ENCODE peak calls at places on chromosomes 6 and 20, in five cellular contexts. W, Z, T, G and R are unnamed samples.

GRCh38 chr20:4406627-4407026 is 315.1 kb upstream of the PRND start:
- DNase-seq in W (peak; percentile 42), T (peak; percentile 44), Z (no peak), G (no peak), R (no peak)

GRCh38 chr6:33080127-33081089 is 4.6 kb downstream of the HLA-DPB1 start:
- DNase-seq in W (no peak), G (peak; percentile 52), Z (no peak), T (peak; percentile 36), R (no peak)

GRCh38 chr6:12269100-12269499 is 21.1 kb upstream of the EDN1 start:
- DNase-seq in W (no peak), T (no peak), G (no peak), Z (no peak), R (no peak)

GRCh38 chr6:21905531-21905930 is 312.0 kb downstream of the SOX4 start:
- DNase-seq in T (no peak), W (no peak), G (no peak), Z (no peak), R (no peak)

GRCh38 chr6:125957845-125958244 is 1.3 kb downstream of the HINT3 start:
- DNase-seq in T (peak; percentile 68), G (no peak), W (no peak), Z (no peak), R (peak; percentile 64)

GRCh38 chr20:47847882-47848485 is 62.7 kb upstream of the SULF2 start:
- DNase-seq in G (no peak), W (no peak), Z (no peak), T (no peak), R (no peak)

GRCh38 chr6:34813028-34813742 is 21.3 kb downstream of the BLTP3A start:
- DNase-seq in Z (no peak), G (peak; percentile 44), T (no peak), W (no peak), R (no peak)

GRCh38 chr20:50374541-50375078 is 135.6 kb upstream of the PTPN1 start:
- DNase-seq in Z (no peak), G (no peak), W (no peak), T (no peak), R (no peak)

GRCh38 chr20:50868509-50869495 is 62.4 kb downstream of the ADNP start:
- DNase-seq in G (no peak), Z (no peak), T (no peak), W (no peak), R (peak; percentile 82)

GRCh38 chr6:82248233-82248735 is 740 bp upstream of the IBTK start:
- DNase-seq in W (peak; percentile 49), Z (no peak), T (peak; percentile 73), G (no peak), R (peak; percentile 90)

GRCh38 chr6:37347177-37348145 is 6.3 kb upstream of the RNF8 start:
- DNase-seq in G (no peak), T (no peak), W (no peak), Z (no peak), R (no peak)

DNA sequence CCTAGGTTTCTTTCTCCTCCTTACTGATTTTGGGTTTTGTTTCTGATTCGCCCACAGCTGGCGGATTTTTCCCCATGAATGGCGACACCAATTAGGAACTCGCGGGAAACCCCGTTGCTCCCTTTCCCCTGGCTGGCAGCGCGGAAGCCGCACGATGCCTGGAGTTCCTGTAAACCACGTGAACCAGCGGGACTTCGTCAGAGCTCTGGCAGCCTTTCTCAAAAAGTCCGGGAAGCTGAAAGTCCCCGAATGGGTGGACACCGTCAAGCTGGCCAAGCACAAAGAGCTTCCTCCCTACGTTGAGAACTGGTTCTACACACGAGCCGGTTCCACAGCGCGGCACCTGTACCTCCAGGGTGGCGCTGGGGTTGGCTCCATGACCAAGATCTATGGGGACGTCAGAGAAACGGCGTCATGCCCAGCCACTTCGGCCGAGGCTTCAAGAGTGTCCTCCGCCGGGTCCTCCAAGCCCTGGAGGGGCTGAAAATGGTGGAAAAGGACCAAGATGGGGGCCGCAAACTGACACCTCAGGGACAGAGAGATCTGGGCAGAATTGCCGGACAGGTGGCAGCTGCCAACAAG is 3.2 kb upstream of the SEC23B start:
- DNase-seq in W (no peak), G (no peak), Z (no peak), T (no peak), R (no peak)
- TF ChIP-seq ZBTB33 in W (no peak), G (no peak), Z (no peak), T (no peak), R (no peak)

GRCh38 chr6:15340775-15341174 is 94.9 kb downstream of the JARID2 start:
- DNase-seq in Z (no peak), G (no peak), W (no peak), T (no peak), R (no peak)

GRCh38 chr6:15343490-15344185 is 97.8 kb downstream of the JARID2 start:
- DNase-seq in G (peak; percentile 51), Z (no peak), T (peak; percentile 57), W (no peak), R (no peak)

GRCh38 chr6:15340105-15340601 is 94.3 kb downstream of the JARID2 start:
- DNase-seq in W (no peak), G (no peak), T (no peak), Z (no peak), R (no peak)

GRCh38 chr6:15342114-15342513 is 96.2 kb downstream of the JARID2 start:
- DNase-seq in Z (no peak), G (no peak), W (no peak), T (no peak), R (no peak)

GRCh38 chr6:15341311-15341710 is 95.4 kb downstream of the JARID2 start:
- DNase-seq in G (no peak), T (no peak), Z (no peak), W (peak; percentile 8), R (no peak)
- H3K4me1 ChIP-seq in G (peaks cover 47% of the 10 kb centered on the region), T (peaks cover 64% of the 10 kb centered on the region), Z (peaks cover 45% of the 10 kb centered on the region), W (peaks cover 5% of the 10 kb centered on the region), R (no peaks in the 10 kb centered on the region)

DNA sequence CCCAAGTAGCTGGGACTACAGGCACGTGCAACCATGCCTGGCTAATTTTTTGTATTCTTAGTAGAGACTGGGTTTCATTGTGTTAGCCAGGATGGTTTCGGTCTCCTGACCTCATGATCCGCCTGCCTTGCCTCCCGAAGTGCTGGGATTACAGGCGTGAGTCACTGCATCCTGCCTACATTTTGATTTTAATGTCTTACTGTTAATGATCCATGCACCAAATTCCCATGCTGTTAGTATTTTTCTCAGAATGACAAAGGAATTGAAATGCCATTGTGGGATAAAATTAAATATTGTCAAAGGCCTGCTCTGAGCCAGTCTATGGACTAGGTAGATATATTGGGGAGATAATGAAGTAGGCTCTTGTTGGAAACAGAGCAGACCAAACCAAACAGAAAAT is 28.2 kb downstream of the CBFA2T2 start:
- DNase-seq in G (no peak), Z (no peak), T (no peak), W (no peak), R (no peak)
- TF ChIP-seq ZBTB33 in G (no peak), Z (no peak), T (no peak), W (no peak), R (no peak)

GRCh38 chr20:21105429-21106170 is 558 bp downstream of the LINC00237 start:
- DNase-seq in W (no peak), Z (no peak), T (no peak), G (peak; percentile 45), R (no peak)

GRCh38 chr20:21106171-21106694 is at the start of gene LINC00237:
- DNase-seq in Z (no peak), W (no peak), T (no peak), G (peak; percentile 43), R (no peak)

GRCh38 chr20:21103582-21104465 is 2.3 kb downstream of the LINC00237 start:
- DNase-seq in G (peak; percentile 19), T (no peak), W (no peak), Z (no peak), R (no peak)

GRCh38 chr20:21104466-21104761 is 1.7 kb downstream of the LINC00237 start:
- DNase-seq in G (peak; percentile 10), T (no peak), Z (no peak), W (no peak), R (no peak)

DNA sequence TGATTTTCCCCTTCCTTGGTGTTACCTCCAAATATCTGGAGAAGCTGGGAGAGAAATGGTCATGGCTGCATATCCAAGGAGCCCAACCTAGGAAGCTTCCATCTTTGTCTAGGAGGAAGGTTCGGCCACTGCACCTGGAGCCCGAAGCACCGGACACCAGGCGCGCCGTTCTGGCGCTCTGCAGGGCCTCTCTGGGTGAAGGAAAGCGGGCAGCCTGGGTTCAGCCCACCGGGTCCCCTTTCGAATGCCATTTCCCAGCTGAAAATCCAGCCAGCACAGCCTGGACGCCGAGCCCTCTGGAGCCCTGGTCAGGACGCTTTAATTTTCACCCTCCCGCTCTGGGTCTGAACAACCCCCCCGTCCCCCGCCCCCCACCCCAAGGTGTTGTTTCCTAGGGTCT is 1.2 kb downstream of the LINC00237 start:
- DNase-seq in T (no peak), Z (no peak), W (no peak), G (peak; percentile 27), R (no peak)
- H3K4me1 ChIP-seq in T (no peaks in the 10 kb centered on the region), Z (peaks cover 16% of the 10 kb centered on the region), W (no peaks in the 10 kb centered on the region), G (peaks cover 21% of the 10 kb centered on the region), R (no peaks in the 10 kb centered on the region)

GRCh38 chr6:122845916-122846632 is 57.0 kb downstream of the SMPDL3A start:
- DNase-seq in T (no peak), Z (no peak), W (no peak), G (no peak), R (no peak)

GRCh38 chr6:122839477-122839876 is 50.4 kb downstream of the SMPDL3A start:
- DNase-seq in Z (no peak), T (peak; percentile 69), G (peak; percentile 62), W (peak; percentile 63), R (peak; percentile 64)

GRCh38 chr6:122839906-122840305 is 50.8 kb downstream of the SMPDL3A start:
- DNase-seq in Z (no peak), T (no peak), G (no peak), W (no peak), R (no peak)

DNA sequence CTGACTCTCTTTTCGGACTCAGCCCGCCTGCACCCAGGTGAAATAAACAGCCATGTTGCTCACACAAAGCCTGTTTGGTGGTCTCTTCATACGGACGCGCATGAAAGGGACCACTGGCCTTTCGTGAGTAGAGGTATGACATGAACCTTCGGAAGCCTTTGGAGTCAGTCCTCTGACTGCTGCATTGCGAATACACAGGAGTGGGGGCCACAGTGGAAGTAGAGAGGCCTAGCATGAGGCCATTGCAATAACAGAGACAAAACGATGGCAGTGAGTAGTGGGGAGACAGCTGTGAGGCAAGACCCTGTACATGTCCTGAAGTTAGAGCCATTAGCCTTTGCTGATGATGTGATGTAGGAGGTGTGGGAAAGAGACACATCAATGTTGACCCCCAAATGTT is 56.4 kb downstream of the SMPDL3A start:
- DNase-seq in G (no peak), T (no peak), W (no peak), Z (no peak), R (no peak)
- TF ChIP-seq ZBTB33 in G (no peak), T (no peak), W (no peak), Z (no peak), R (no peak)

GRCh38 chr6:6497541-6497940 is 91.0 kb upstream of the LY86 start:
- DNase-seq in T (no peak), W (no peak), G (no peak), Z (no peak), R (no peak)

GRCh38 chr6:6492675-6493074 is 95.8 kb upstream of the LY86 start:
- DNase-seq in G (no peak), T (no peak), W (no peak), Z (no peak), R (no peak)

GRCh38 chr6:6494677-6495076 is 93.8 kb upstream of the LY86 start:
- DNase-seq in G (peak; percentile 15), T (peak; percentile 62), W (peak; percentile 49), Z (peak; percentile 45), R (peak; percentile 23)

GRCh38 chr6:6497976-6498375 is 90.5 kb upstream of the LY86 start:
- DNase-seq in T (no peak), Z (no peak), G (no peak), W (no peak), R (no peak)

GRCh38 chr6:6495851-6496250 is 92.7 kb upstream of the LY86 start:
- DNase-seq in T (no peak), W (no peak), Z (no peak), G (no peak), R (no peak)
- H3K4me1 ChIP-seq in T (no peaks in the 10 kb centered on the region), W (no peaks in the 10 kb centered on the region), Z (no peaks in the 10 kb centered on the region), G (no peaks in the 10 kb centered on the region), R (no peaks in the 10 kb centered on the region)